ENCODE peak calls at places on chromosomes 5 and 9, in seven cellular contexts. F is GM10248, X is mammary epithelial cell, J is lower leg skin, O is PC-9, Z is lung, K is foreskin fibroblast. R is an unnamed sample.

GRCh38 chr9:114685951-114686350 is 4.0 kb upstream of the TEX48 start:
- DNase-seq in F (no peak), X (no peak), J (no peak), O (no peak), Z (no peak), K (no peak), R (no peak)

GRCh38 chr5:137842296-137842695 is 25.4 kb upstream of the MYOT start:
- DNase-seq in F (no peak), X (no peak), J (no peak), O (no peak), Z (no peak), K (no peak), R (no peak)

GRCh38 chr5:145925803-145926202 is 10.6 kb upstream of the SH3RF2 start:
- DNase-seq in F (no peak), X (peak), J (no peak), O (no peak), Z (no peak), K (peak), R (no peak)

GRCh38 chr9:3468407-3469205 is 57.2 kb downstream of the RFX3 start:
- DNase-seq in F (no peak), X (no peak), J (no peak), O (no peak), Z (no peak), K (no peak), R (no peak)

GRCh38 chr9:72384710-72385475 is 19.9 kb upstream of the ZFAND5 start:
- DNase-seq in F (no peak), X (peak), J (no peak), O (no peak), Z (no peak), K (peak), R (no peak)

GRCh38 chr9:32550609-32551490 is 1.3 kb upstream of the SMIM27 start:
- DNase-seq in F (peak), X (peak), J (peak), O (peak), Z (peak), K (peak), R (peak)

GRCh38 chr9:69820955-69821788 is 555 bp downstream of the CFAP95 start:
- DNase-seq in F (no peak), X (no peak), J (no peak), O (no peak), Z (no peak), K (no peak), R (no peak)

GRCh38 chr5:58497956-58498942 is 7.0 kb downstream of the GAPT start:
- DNase-seq in F (no peak), X (peak), J (no peak), O (peak), Z (no peak), K (peak), R (peak)

GRCh38 chr9:85738509-85738908 is 3.2 kb downstream of the AGTPBP1 start:
- DNase-seq in F (no peak), X (no peak), J (no peak), O (no peak), Z (no peak), K (no peak), R (no peak)

GRCh38 chr5:168696611-168697010 is 117.4 kb upstream of the PANK3 start:
- DNase-seq in F (no peak), X (no peak), J (no peak), O (no peak), Z (no peak), K (peak), R (no peak)

GRCh38 chr9:102185962-102186361 is 447.5 kb upstream of the GRIN3A start:
- DNase-seq in F (no peak), X (no peak), J (no peak), O (no peak), Z (no peak), K (no peak), R (no peak)

DNA sequence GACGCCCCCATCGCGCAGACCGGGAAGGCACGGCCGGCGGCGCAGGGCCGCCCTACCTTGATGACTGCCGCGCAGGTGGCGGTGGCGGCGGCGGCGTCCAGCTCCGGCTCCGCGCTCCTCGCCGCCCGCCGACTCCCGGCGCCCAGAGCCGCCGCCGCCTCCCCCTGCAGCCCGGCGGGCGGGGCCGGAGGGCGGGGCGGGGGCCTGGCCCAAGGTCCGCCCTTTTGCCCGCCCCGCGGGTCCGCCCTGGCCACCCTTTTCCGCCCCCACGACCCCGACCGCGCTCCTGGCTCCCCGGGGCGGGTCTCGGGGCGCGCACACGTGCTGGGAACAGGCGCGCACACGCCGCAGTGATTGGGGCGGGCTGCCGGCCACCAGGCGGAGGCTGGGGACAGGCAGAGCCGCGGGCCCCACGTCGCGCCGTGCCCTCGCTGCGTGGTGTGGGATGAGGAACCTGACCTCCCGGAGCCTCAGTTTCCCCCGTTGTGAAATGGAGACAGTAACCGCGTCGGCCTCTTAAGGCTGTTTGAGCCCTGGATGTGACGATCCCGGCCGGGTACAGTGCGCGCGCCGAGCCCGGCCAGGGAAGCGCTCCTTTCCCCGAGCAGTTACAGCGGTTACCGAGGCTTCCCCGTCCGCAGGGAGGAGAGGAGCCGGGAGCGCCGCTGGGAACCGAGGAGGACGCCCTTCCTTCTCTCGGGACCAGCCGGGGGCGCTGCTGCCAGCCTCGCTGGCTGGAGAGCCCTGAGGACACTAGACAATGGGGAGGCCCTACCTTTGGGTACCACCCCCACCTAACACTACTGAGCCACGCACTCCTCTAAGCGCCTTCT is at the start of gene CORO2A:
- DNase-seq in F (peak), X (peak), J (peak), O (peak), Z (peak), K (peak), R (peak)
- TF ChIP-seq CTCF in F (peak), X (peak), J (no peak), O (peak), Z (peak), K (peak), R (no peak)

GRCh38 chr5:157354825-157355224 is 88.9 kb downstream of the CYFIP2 start:
- DNase-seq in F (no peak), X (no peak), J (no peak), O (no peak), Z (no peak), K (no peak), R (no peak)
- TF ChIP-seq CTCF in F (peak), X (no peak), J (no peak), O (peak), Z (no peak), K (peak), R (no peak)

DNA sequence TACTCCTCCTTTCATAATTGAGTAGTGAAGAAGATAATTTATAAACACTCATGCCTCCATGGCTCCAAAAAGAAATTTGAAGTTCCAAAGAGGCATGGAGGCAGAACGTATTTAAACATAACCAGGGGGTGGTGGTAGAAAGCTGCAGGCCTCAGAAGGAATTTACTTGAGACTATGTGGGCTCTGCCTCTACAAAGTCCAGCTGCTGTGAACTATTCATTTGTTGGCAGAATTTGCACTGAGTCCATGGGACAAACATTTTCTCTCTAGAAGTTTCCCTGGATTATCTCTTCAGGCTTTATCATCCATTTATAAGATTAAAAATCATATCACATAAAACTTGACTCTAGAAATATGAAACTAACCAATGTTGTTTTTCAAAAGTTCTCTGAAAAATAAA is 258.4 kb downstream of the ENC1 start:
- DNase-seq in F (no peak), X (no peak), J (no peak), O (no peak), Z (no peak), K (no peak), R (no peak)
- TF ChIP-seq CTCF in F (no peak), X (no peak), J (no peak), O (no peak), Z (no peak), K (no peak), R (no peak)

GRCh38 chr9:37371565-37372464 is 50.7 kb upstream of the GRHPR start:
- DNase-seq in F (no peak), X (no peak), J (no peak), O (no peak), Z (no peak), K (no peak), R (no peak)
- TF ChIP-seq CTCF in F (no peak), X (no peak), J (no peak), O (no peak), Z (no peak), K (no peak), R (no peak)

GRCh38 chr9:35161713-35162604 is at the start of gene UNC13B:
- DNase-seq in F (peak), X (peak), J (peak), O (peak), Z (peak), K (peak), R (peak)
- TF ChIP-seq CTCF in F (no peak), X (no peak), J (no peak), O (no peak), Z (no peak), K (peak), R (peak)

GRCh38 chr5:62340392-62340791 is 34.4 kb downstream of the KIF2A start:
- DNase-seq in F (no peak), X (no peak), J (no peak), O (no peak), Z (no peak), K (peak), R (no peak)
- TF ChIP-seq CTCF in F (peak), X (peak), J (no peak), O (peak), Z (no peak), K (peak), R (peak)

GRCh38 chr9:92293452-92294296 is at the start of gene IARS1:
- DNase-seq in F (peak), X (peak), J (peak), O (peak), Z (peak), K (peak), R (peak)
- TF ChIP-seq CTCF in F (peak), X (peak), J (no peak), O (no peak), Z (peak), K (peak), R (peak)

R was measured in dorsolateral prefrontal cortex.